ENCODE peak calls at places on chromosome 12, in four cellular contexts. B is foreskin keratinocyte, K is HFFc6, H is T-cell. E is an unnamed sample.

GRCh38 chr12:50753232-50753769 is 10.6 kb upstream of the ATF1 start:
- DNase-seq in B (no peak), K (no peak), H (no peak), E (no peak)

GRCh38 chr12:30926243-30927209 is at the start of gene TSPAN11:
- DNase-seq in B (no peak), K (no peak), H (no peak), E (no peak)

GRCh38 chr12:3054993-3055711 is 22.0 kb upstream of the TSPAN9 start:
- DNase-seq in B (no peak), K (no peak), H (no peak), E (no peak)

GRCh38 chr12:6553051-6553868 is 2.6 kb downstream of the IFFO1 start:
- DNase-seq in B (no peak), K (peak), H (no peak), E (no peak)

GRCh38 chr12:17976202-17976601 is 113.8 kb downstream of the RERGL start:
- DNase-seq in B (no peak), K (no peak), H (no peak), E (peak)

GRCh38 chr12:78240827-78241226 is 410.1 kb downstream of the NAV3 start:
- DNase-seq in B (no peak), K (no peak), H (no peak), E (no peak)

GRCh38 chr12:108738165-108738564 is 6.8 kb upstream of the CORO1C start:
- DNase-seq in B (no peak), K (no peak), H (no peak), E (no peak)

GRCh38 chr12:89225401-89225800 is 126.9 kb downstream of the DUSP6 start:
- DNase-seq in B (peak), K (peak), H (peak), E (peak)

GRCh38 chr12:7934153-7934552 is 1.8 kb downstream of the SLC2A3 start:
- DNase-seq in B (no peak), K (no peak), H (no peak), E (no peak)

GRCh38 chr12:12881495-12881894 is 9.9 kb upstream of the GPRC5A start:
- DNase-seq in B (peak), K (peak), H (no peak), E (peak)

GRCh38 chr12:81792666-81793065 is 33.5 kb upstream of the PPFIA2 start:
- DNase-seq in B (no peak), K (no peak), H (no peak), E (no peak)

GRCh38 chr12:7959278-7960063 is 23.5 kb upstream of the SLC2A3 start:
- DNase-seq in B (peak), K (no peak), H (peak), E (peak)

GRCh38 chr12:91978143-91978542 is 167.5 kb downstream of the BTG1 start:
- DNase-seq in B (no peak), K (no peak), H (peak), E (no peak)

GRCh38 chr12:43957732-43958131 is 121.9 kb downstream of the TMEM117 start:
- DNase-seq in B (peak), K (peak), H (no peak), E (peak)

GRCh38 chr12:26293612-26294011 is 98.2 kb downstream of the SSPN start:
- DNase-seq in B (peak), K (no peak), H (no peak), E (peak)

GRCh38 chr12:132292328-132293319 is 36.8 kb downstream of the GALNT9 start:
- DNase-seq in B (no peak), K (no peak), H (no peak), E (no peak)

GRCh38 chr12:97380440-97380839 is 82.2 kb upstream of the RMST start:
- DNase-seq in B (no peak), K (no peak), H (no peak), E (no peak)

GRCh38 chr12:69553626-69554248 is 31.5 kb upstream of the CCT2 start:
- DNase-seq in B (peak), K (peak), H (no peak), E (peak)

GRCh38 chr12:54648265-54648664 is at the start of gene DCD:
- DNase-seq in B (no peak), K (no peak), H (no peak), E (no peak)

GRCh38 chr12:51797301-51797700 is 51.2 kb downstream of the FIGNL2 start:
- DNase-seq in B (peak), K (no peak), H (no peak), E (peak)

GRCh38 chr12:101698782-101699347 is 1.4 kb downstream of the CHPT1 start:
- DNase-seq in B (no peak), K (no peak), H (no peak), E (no peak)

GRCh38 chr12:7113389-7113871 is 4.4 kb upstream of the C1RL start:
- DNase-seq in B (no peak), K (no peak), H (no peak), E (peak)

GRCh38 chr12:42090899-42091298 is 53.8 kb downstream of the GXYLT1 start:
- DNase-seq in B (no peak), K (peak), H (no peak), E (peak)

GRCh38 chr12:67141405-67142018 is 127.6 kb upstream of the CAND1 start:
- DNase-seq in B (no peak), K (no peak), H (no peak), E (no peak)

GRCh38 chr12:88993655-88994054 is 358.6 kb downstream of the DUSP6 start:
- DNase-seq in B (peak), K (peak), H (no peak), E (peak)

GRCh38 chr12:80044694-80045046 is 54.7 kb upstream of the OTOGL start:
- DNase-seq in B (peak), K (peak), H (no peak), E (peak)

GRCh38 chr12:74111688-74112360 is 425.8 kb upstream of the ATXN7L3B start:
- DNase-seq in B (peak), K (no peak), H (no peak), E (peak)

GRCh38 chr12:25730489-25731349 is 177.6 kb upstream of the LMNTD1 start:
- DNase-seq in B (no peak), K (no peak), H (no peak), E (peak)

GRCh38 chr12:12563529-12563928 is 866 bp upstream of the DUSP16 start:
- DNase-seq in B (no peak), K (peak), H (no peak), E (peak)

GRCh38 chr12:57738661-57739237 is at the start of gene AGAP2:
- DNase-seq in B (no peak), K (no peak), H (no peak), E (no peak)

GRCh38 chr12:116319316-116319715 is 41.8 kb upstream of the MED13L start:
- DNase-seq in B (peak), K (no peak), H (no peak), E (no peak)

GRCh38 chr12:16238661-16239060 is 38.8 kb downstream of the SLC15A5 start:
- DNase-seq in B (no peak), K (peak), H (no peak), E (no peak)

GRCh38 chr12:2895511-2895910 is 4.8 kb downstream of the TULP3 start:
- DNase-seq in B (no peak), K (no peak), H (no peak), E (no peak)

GRCh38 chr12:41932470-41932991 is 212.1 kb downstream of the GXYLT1 start:
- DNase-seq in B (no peak), K (no peak), H (peak), E (no peak)

GRCh38 chr12:66329941-66330340 is 27.6 kb downstream of the HELB start:
- DNase-seq in B (peak), K (no peak), H (no peak), E (peak)

GRCh38 chr12:47022296-47022695 is 57.1 kb upstream of the PCED1B start:
- DNase-seq in B (peak), K (peak), H (no peak), E (peak)

GRCh38 chr12:44342371-44342770 is 506.5 kb downstream of the TMEM117 start:
- DNase-seq in B (no peak), K (no peak), H (no peak), E (no peak)

GRCh38 chr12:51036165-51036765 is 10.1 kb upstream of the SLC11A2 start:
- DNase-seq in B (no peak), K (no peak), H (no peak), E (no peak)